ENCODE peak calls at places on chromosomes 1 and 21, in four cellular contexts. One of them, this sample, is unnamed.

GRCh38 chr21:38439957-38440356 is 58.3 kb downstream of the ERG start:
- DNase-seq in HS-5: no peak
- DNase-seq in NCI-H1092 treated with DMSO at 0.1 percent for 48 hours: peak; percentile 7
- DNase-seq in uterus: no peak
- DNase-seq in this sample: no peak

GRCh38 chr1:223642155-223642689 is 23.3 kb downstream of the CAPN8 start:
- DNase-seq in HS-5: no peak
- DNase-seq in uterus: no peak
- DNase-seq in NCI-H1092 treated with DMSO at 0.1 percent for 48 hours: peak; percentile 87
- DNase-seq in this sample: no peak

GRCh38 chr1:65281846-65282245 is 27.5 kb upstream of the DNAJC6 start:
- DNase-seq in HS-5: no peak
- DNase-seq in uterus: no peak
- DNase-seq in NCI-H1092 treated with DMSO at 0.1 percent for 48 hours: no peak
- DNase-seq in this sample: no peak

GRCh38 chr1:149942207-149942606 is 5.5 kb upstream of the MTMR11 start:
- DNase-seq in NCI-H1092 treated with DMSO at 0.1 percent for 48 hours: no peak
- DNase-seq in uterus: no peak
- DNase-seq in HS-5: no peak
- DNase-seq in this sample: no peak

GRCh38 chr1:22829001-22829989 is 118.7 kb downstream of the EPHB2 start:
- DNase-seq in HS-5: no peak
- DNase-seq in NCI-H1092 treated with DMSO at 0.1 percent for 48 hours: no peak
- DNase-seq in uterus: no peak
- DNase-seq in this sample: no peak

GRCh38 chr1:212514056-212514614 is 81.4 kb downstream of the NENF start:
- DNase-seq in HS-5: no peak
- DNase-seq in NCI-H1092 treated with DMSO at 0.1 percent for 48 hours: peak; percentile 43
- DNase-seq in uterus: no peak
- DNase-seq in this sample: peak; percentile 85

GRCh38 chr21:24290151-24290833 is 1317.0 kb downstream of the MRPL39 start:
- DNase-seq in uterus: no peak
- DNase-seq in HS-5: no peak
- DNase-seq in NCI-H1092 treated with DMSO at 0.1 percent for 48 hours: peak; percentile 44
- DNase-seq in this sample: no peak

GRCh38 chr21:31514598-31514997 is 144.9 kb upstream of the SOD1 start:
- DNase-seq in NCI-H1092 treated with DMSO at 0.1 percent for 48 hours: no peak
- DNase-seq in HS-5: no peak
- DNase-seq in uterus: no peak
- DNase-seq in this sample: no peak

GRCh38 chr1:211885746-211886522 is 55.4 kb upstream of the LPGAT1 start:
- DNase-seq in NCI-H1092 treated with DMSO at 0.1 percent for 48 hours: no peak
- DNase-seq in HS-5: no peak
- DNase-seq in uterus: no peak
- DNase-seq in this sample: no peak

GRCh38 chr1:167993720-167994119 is 56.8 kb upstream of the MPC2 start:
- DNase-seq in NCI-H1092 treated with DMSO at 0.1 percent for 48 hours: no peak
- DNase-seq in uterus: no peak
- DNase-seq in HS-5: no peak
- DNase-seq in this sample: no peak

GRCh38 chr1:205214756-205215155 is 3.3 kb upstream of the DSTYK start:
- DNase-seq in NCI-H1092 treated with DMSO at 0.1 percent for 48 hours: no peak
- DNase-seq in uterus: no peak
- DNase-seq in HS-5: no peak
- DNase-seq in this sample: no peak

GRCh38 chr1:62288224-62288623 is 31.0 kb downstream of the KANK4 start:
- DNase-seq in HS-5: no peak
- DNase-seq in NCI-H1092 treated with DMSO at 0.1 percent for 48 hours: no peak
- DNase-seq in uterus: no peak
- DNase-seq in this sample: no peak

GRCh38 chr1:24925082-24925779 is 4.8 kb downstream of the RUNX3 start:
- DNase-seq in uterus: no peak
- DNase-seq in NCI-H1092 treated with DMSO at 0.1 percent for 48 hours: no peak
- DNase-seq in HS-5: no peak
- DNase-seq in this sample: no peak

GRCh38 chr1:16922466-16922865 is 735 bp downstream of the CROCC start:
- DNase-seq in HS-5: no peak
- DNase-seq in uterus: no peak
- DNase-seq in NCI-H1092 treated with DMSO at 0.1 percent for 48 hours: no peak
- DNase-seq in this sample: peak; percentile 68

GRCh38 chr1:39204441-39205081 is at the start of gene MACF1:
- DNase-seq in NCI-H1092 treated with DMSO at 0.1 percent for 48 hours: no peak
- DNase-seq in uterus: peak; percentile 90
- DNase-seq in HS-5: no peak
- DNase-seq in this sample: peak; percentile 85